ENCODE peak calls at places on chromosomes 11 and 22, in seven cellular contexts. O is testis, A is mucosa of descending colon, Z is pancreas, F is endodermal cell, X is AG04449, N is left ventricle myocardium inferior. B is an unnamed sample.

GRCh38 chr11:11483622-11484021 is 130.6 kb upstream of the CSNK2A3 start:
- DNase-seq in F (no peak), X (no peak), Z (no peak), O (no peak), N (no peak), A (no peak), B (no peak)

GRCh38 chr11:9796854-9797253 is 133.0 kb downstream of the SWAP70 start:
- DNase-seq in N (no peak), O (no peak), A (no peak), X (no peak), Z (no peak), F (no peak), B (no peak)

GRCh38 chr11:123707606-123708205 is 33.8 kb downstream of the ZNF202 start:
- DNase-seq in N (peak), X (peak), F (peak), O (peak), Z (peak), A (peak), B (no peak)

GRCh38 chr11:21121991-21122390 is 452.6 kb downstream of the NELL1 start:
- DNase-seq in N (no peak), A (no peak), Z (no peak), F (no peak), O (no peak), X (no peak), B (no peak)

GRCh38 chr11:33307984-33308383 is 50.8 kb downstream of the HIPK3 start:
- DNase-seq in O (no peak), X (no peak), N (no peak), Z (no peak), A (no peak), F (no peak), B (no peak)

GRCh38 chr11:19536131-19536530 is 176.5 kb upstream of the NAV2 start:
- DNase-seq in O (no peak), X (no peak), F (no peak), N (no peak), A (no peak), Z (no peak), B (no peak)

GRCh38 chr22:49687786-49688515 is 139.7 kb downstream of the BRD1 start:
- DNase-seq in Z (no peak), N (no peak), X (no peak), F (peak), A (no peak), O (no peak), B (no peak)

GRCh38 chr11:119315139-119316016 is 1.6 kb downstream of the MCAM start:
- DNase-seq in X (no peak), O (no peak), A (peak), Z (no peak), F (peak), N (peak), B (no peak)

GRCh38 chr22:44658371-44658953 is 43.5 kb upstream of the PRR5 start:
- DNase-seq in N (peak), F (peak), Z (no peak), O (no peak), A (no peak), X (peak), B (no peak)

GRCh38 chr11:27582686-27583085 is 76.1 kb upstream of the LIN7C start:
- DNase-seq in N (no peak), O (no peak), F (no peak), X (no peak), A (no peak), Z (no peak), B (no peak)

GRCh38 chr11:128343134-128343514 is 244.2 kb downstream of the ETS1 start:
- DNase-seq in X (no peak), N (no peak), O (no peak), A (no peak), Z (no peak), F (no peak), B (no peak)

GRCh38 chr22:24153353-24153752 is 27.9 kb upstream of the SUSD2 start:
- DNase-seq in O (no peak), A (no peak), F (no peak), X (no peak), N (no peak), Z (no peak), B (no peak)

GRCh38 chr11:95098826-95099225 is 9.2 kb downstream of the ENDOD1 start:
- DNase-seq in N (no peak), O (no peak), A (peak), F (no peak), X (no peak), Z (no peak), B (no peak)

GRCh38 chr11:129620705-129621104 is 194.9 kb upstream of the TMEM45B start:
- DNase-seq in A (no peak), F (no peak), X (no peak), N (no peak), Z (no peak), O (no peak), B (no peak)

GRCh38 chr11:117670443-117670842 is 126.6 kb downstream of the DSCAML1 start:
- DNase-seq in X (no peak), O (no peak), N (no peak), F (no peak), Z (no peak), A (no peak), B (no peak)

GRCh38 chr22:32618461-32619140 is 144.0 kb downstream of the FBXO7 start:
- DNase-seq in F (no peak), O (peak), X (no peak), A (no peak), Z (no peak), N (peak), B (no peak)

GRCh38 chr22:32558681-32559355 is 84.2 kb downstream of the FBXO7 start:
- DNase-seq in Z (no peak), X (no peak), O (no peak), N (peak), A (peak), F (no peak), B (no peak)

GRCh38 chr11:126880872-126881271 is 119.7 kb downstream of the KIRREL3 start:
- DNase-seq in A (no peak), N (no peak), Z (no peak), O (no peak), F (no peak), X (no peak), B (no peak)

GRCh38 chr11:1692708-1693326 is 4.2 kb upstream of the KRTAP5-6 start:
- DNase-seq in O (no peak), N (no peak), F (no peak), Z (no peak), X (no peak), A (no peak), B (no peak)

GRCh38 chr11:122646549-122647340 is 8.8 kb upstream of the UBASH3B start:
- DNase-seq in X (no peak), N (no peak), F (no peak), A (no peak), Z (no peak), O (no peak), B (no peak)

GRCh38 chr11:108278546-108278945 is 55.7 kb downstream of the ATM start:
- DNase-seq in O (no peak), N (no peak), X (no peak), Z (no peak), F (peak), A (no peak), B (no peak)

GRCh38 chr11:45087761-45088160 is 58.7 kb upstream of the PRDM11 start:
- DNase-seq in O (no peak), F (no peak), Z (no peak), N (no peak), X (no peak), A (no peak), B (no peak)

GRCh38 chr11:45091563-45092392 is 54.7 kb upstream of the PRDM11 start:
- DNase-seq in A (no peak), X (peak), Z (no peak), F (peak), O (no peak), N (no peak), B (no peak)

GRCh38 chr11:45089251-45089650 is 57.2 kb upstream of the PRDM11 start:
- DNase-seq in O (peak), X (peak), F (no peak), A (peak), N (peak), Z (peak), B (no peak)

GRCh38 chr11:45090607-45091006 is 55.8 kb upstream of the PRDM11 start:
- DNase-seq in O (no peak), N (no peak), Z (no peak), A (no peak), X (no peak), F (no peak), B (no peak)

DNA sequence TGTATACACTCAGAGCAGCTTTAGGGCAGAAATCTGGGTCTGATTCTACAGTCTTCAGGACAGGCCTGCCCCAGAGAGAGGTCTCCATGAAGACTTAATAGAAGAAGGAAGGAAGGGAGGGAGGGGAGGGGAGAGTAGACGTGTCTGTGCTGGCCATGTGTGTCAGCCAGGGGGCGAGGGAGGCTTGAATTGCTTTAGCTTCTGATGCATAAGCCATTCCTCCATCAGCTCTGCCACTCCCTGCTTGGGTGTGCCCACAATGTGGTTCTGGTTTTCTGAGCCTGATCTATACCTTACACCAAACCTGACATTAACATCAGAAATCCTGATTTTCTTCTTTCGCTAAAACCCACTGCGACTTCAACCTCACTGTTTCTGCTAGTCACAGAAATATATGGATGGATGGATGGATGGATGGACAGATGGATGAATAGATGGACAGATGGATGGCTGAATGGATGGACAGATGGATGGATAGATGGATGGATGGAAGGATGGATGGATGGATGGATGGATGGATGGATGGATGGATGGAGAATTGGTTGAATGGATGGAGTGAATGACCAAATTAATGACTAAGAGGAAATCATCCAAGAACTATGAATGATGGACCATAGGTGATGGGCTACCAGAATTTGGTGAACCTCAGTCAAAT is 56.5 kb upstream of the PRDM11 start:
- DNase-seq in N (no peak), X (no peak), Z (no peak), F (peak), O (no peak), A (no peak), B (no peak)
- TF ChIP-seq CTCF in N (no peak), X (peak), Z (no peak), F (peak), O (no peak), A (no peak), B (no peak)

GRCh38 chr11:102451693-102452460 is 688 bp downstream of the TMEM123 start:
- DNase-seq in A (peak), F (peak), Z (peak), X (no peak), O (peak), N (peak), B (no peak)
- H3K4me3 ChIP-seq in A (peak), F (peak), Z (peak), X (peak), O (peak), N (peak), B (peak)

DNA sequence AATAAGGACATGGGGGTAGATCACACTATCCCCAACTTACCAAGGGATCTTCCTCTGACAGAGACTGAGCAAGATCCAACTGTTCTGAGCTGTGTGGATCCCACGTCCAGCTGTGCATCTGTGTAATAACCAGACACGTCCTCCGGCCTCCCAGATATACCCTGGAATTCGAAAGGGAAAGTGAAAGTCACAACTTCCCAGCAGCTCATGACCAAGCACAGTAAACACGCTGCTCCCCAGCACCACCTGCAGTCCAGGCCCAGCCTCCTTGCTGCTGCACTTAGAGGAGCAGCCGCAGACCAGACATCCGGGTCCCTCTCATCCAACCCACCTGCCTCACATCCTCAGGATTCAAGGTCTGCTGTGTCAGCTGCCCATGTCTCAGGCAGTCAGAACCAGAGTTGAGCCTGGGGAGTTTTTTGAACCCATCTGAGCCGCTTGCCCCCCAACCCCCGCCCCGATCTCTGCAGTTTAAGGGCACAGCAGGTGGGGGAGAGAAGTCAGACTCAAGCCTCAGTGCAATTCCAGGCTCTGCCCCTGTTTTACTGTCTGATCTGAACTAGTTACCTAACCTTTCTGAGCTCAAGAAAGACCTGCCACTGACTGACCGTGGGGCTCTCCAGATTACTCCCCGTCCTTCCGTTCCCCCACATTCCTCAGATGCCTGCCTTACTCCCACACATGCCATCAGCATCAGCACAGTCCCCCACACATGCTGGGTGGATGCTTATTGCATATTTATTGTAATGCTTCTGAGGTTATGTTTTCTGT is at the start of gene APOL2:
- DNase-seq in Z (peak), X (peak), O (peak), N (peak), A (peak), F (peak), B (peak)
- TF ChIP-seq CTCF in Z (peak), X (peak), O (peak), N (peak), A (peak), F (peak), B (peak)

DNA sequence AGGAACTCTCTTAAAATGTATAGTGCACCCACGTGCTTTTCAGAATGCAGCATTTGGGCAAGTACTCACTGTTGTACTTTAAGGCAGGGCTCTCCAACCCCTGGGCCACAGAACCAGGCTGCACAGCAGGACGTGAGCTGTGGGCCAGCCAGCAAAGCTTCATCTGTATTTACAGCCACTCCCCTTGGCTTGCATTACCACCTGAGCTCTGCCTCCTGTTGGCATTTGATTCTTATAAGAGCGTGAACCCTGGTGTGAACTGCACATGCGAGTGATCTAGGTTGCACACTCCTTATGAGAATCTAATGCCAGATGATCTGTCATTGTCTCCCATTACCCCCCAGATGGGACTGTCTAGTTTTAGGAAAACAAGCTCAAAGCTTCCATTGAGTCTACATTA is 3.0 kb downstream of the C11orf58 start:
- DNase-seq in O (no peak), Z (no peak), N (no peak), F (no peak), X (no peak), A (no peak), B (no peak)
- H3K4me3 ChIP-seq in O (no peak), Z (no peak), N (peak), F (peak), X (no peak), A (no peak), B (no peak)

GRCh38 chr22:37827056-37827455 is 3.9 kb downstream of the GALR3 start:
- DNase-seq in X (no peak), F (no peak), N (peak), O (peak), Z (no peak), A (no peak), B (no peak)

GRCh38 chr22:37820350-37820749 is 2.8 kb upstream of the GALR3 start:
- DNase-seq in O (no peak), A (no peak), Z (no peak), F (no peak), N (no peak), X (no peak), B (no peak)

GRCh38 chr22:37822079-37822833 is 926 bp upstream of the GALR3 start:
- DNase-seq in F (peak), Z (no peak), N (no peak), A (no peak), X (no peak), O (no peak), B (no peak)

GRCh38 chr22:37823134-37823985 is at the start of gene GALR3:
- DNase-seq in X (no peak), N (no peak), Z (no peak), A (no peak), O (no peak), F (no peak), B (no peak)

GRCh38 chr22:37824674-37825641 is 1.8 kb downstream of the GALR3 start:
- DNase-seq in N (no peak), Z (no peak), A (peak), F (peak), X (no peak), O (peak), B (no peak)
- TF ChIP-seq CTCF in N (no peak), Z (no peak), A (no peak), F (peak), X (no peak), O (no peak), B (peak)

GRCh38 chr11:75487366-75487765 is 38.4 kb downstream of the GDPD5 start:
- DNase-seq in X (no peak), N (no peak), O (no peak), Z (no peak), A (no peak), F (no peak), B (no peak)
- H3K4me3 ChIP-seq in X (no peak), N (no peak), O (no peak), Z (no peak), A (no peak), F (no peak), B (no peak)

GRCh38 chr22:36922097-36922608 is 8.7 kb downstream of the CSF2RB start:
- DNase-seq in O (no peak), A (no peak), Z (no peak), N (no peak), F (peak), X (no peak), B (no peak)

GRCh38 chr22:36916034-36916433 is 2.6 kb downstream of the CSF2RB start:
- DNase-seq in Z (no peak), O (no peak), A (no peak), F (no peak), N (no peak), X (no peak), B (no peak)

GRCh38 chr22:36922752-36923457 is 9.5 kb downstream of the CSF2RB start:
- DNase-seq in Z (no peak), O (no peak), X (no peak), F (peak), A (no peak), N (no peak), B (no peak)

GRCh38 chr22:36921309-36922096 is 8.1 kb downstream of the CSF2RB start:
- DNase-seq in F (peak), Z (no peak), N (no peak), A (no peak), O (no peak), X (no peak), B (no peak)

DNA sequence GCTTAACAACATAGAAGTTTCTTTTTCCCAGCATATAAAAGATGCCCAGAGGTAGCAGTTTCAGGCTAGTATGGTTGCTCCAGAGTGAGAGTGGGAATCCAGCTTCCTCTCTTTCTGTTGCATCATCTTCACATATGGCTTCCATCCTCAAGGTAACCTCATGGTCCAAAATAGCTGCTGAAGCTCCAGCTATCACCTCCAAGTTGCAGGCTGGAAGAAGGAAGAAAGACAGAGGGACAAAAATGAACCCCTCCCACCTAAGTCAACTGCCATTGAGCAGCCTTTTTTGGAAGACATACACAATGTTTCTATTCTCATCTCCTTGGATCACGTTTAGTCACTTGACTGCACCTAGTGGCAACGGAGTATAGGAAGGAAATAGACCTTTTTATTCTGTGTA is 5.3 kb downstream of the CSF2RB start:
- DNase-seq in A (no peak), F (no peak), Z (no peak), O (no peak), N (no peak), X (no peak), B (no peak)
- TF ChIP-seq CTCF in A (no peak), F (peak), Z (no peak), O (no peak), N (no peak), X (no peak), B (no peak)

DNA sequence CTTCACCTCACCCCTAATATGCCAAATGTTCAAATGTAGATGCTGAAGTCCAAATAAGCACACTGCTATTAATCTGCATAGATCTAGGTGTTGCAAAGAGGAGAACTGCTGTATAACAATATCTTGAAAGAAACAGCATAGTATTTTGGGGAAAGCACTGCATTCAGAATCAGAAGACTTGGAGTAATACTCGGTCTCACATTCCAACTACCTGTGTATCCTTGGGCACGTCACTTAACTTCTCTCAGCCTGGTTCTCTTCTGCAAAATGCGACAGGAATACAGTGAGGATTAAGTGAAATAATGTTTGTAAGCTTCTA is 332 bp upstream of the HMGXB4 start:
- DNase-seq in F (no peak), X (no peak), O (no peak), Z (no peak), A (no peak), N (no peak), B (no peak)
- H3K4me3 ChIP-seq in F (peak), X (peak), O (peak), Z (peak), A (no peak), N (peak), B (peak)

GRCh38 chr11:111010391-111011354 is 234.9 kb upstream of the POU2AF2 start:
- DNase-seq in N (no peak), F (no peak), X (no peak), Z (no peak), O (no peak), A (no peak), B (no peak)
- TF ChIP-seq CTCF in N (no peak), F (no peak), X (no peak), Z (no peak), O (no peak), A (no peak), B (no peak)

B was measured in esophagus squamous epithelium.